ENCODE peak calls at places on chromosomes 16 and 17, in nine cellular contexts. K is GM12865, O is mucosa of descending colon, I is cardiac fibroblast, Z is lung, W is Peyer's patch, H is endothelial cell, C is gastrocnemius medialis, B is heart left ventricle. Q is an unnamed sample.
A peak's percentile ranks its signal among the peaks of the same experiment; 100 is the strongest.

GRCh38 chr17:63948521-63948920 is 16.4 kb upstream of the CD79B start:
- DNase-seq in B (no peak), O (no peak), H (no peak), K (no peak), I (no peak), W (no peak), C (no peak), Z (no peak), Q (no peak)

GRCh38 chr16:57316390-57317017 is 32.0 kb upstream of the PLLP start:
- DNase-seq in W (no peak), C (no peak), I (peak; percentile 89), B (peak; percentile 68), H (no peak), K (no peak), O (no peak), Z (no peak), Q (peak; percentile 84)

GRCh38 chr17:6753006-6753445 is 2.8 kb upstream of the XAF1 start:
- DNase-seq in C (peak; percentile 39), B (peak; percentile 81), Z (peak; percentile 41), O (peak; percentile 21), K (peak; percentile 52), I (peak; percentile 96), H (peak; percentile 61), W (no peak), Q (peak; percentile 51)

GRCh38 chr16:23423496-23424049 is 29.4 kb downstream of the COG7 start:
- DNase-seq in W (peak; percentile 59), O (peak; percentile 85), K (no peak), B (peak; percentile 77), H (no peak), I (peak; percentile 94), Z (peak; percentile 87), C (peak; percentile 67), Q (peak; percentile 93)

GRCh38 chr17:19305761-19306159 is 56.8 kb downstream of the B9D1 start:
- DNase-seq in O (no peak), Z (no peak), C (no peak), K (no peak), H (no peak), I (no peak), B (no peak), W (no peak), Q (no peak)

GRCh38 chr16:47731252-47731651 is 270.1 kb downstream of the PHKB start:
- DNase-seq in Z (no peak), O (no peak), B (no peak), H (no peak), W (no peak), C (no peak), K (no peak), I (peak; percentile 97), Q (peak; percentile 44)

GRCh38 chr17:58577696-58578095 is 63.3 kb upstream of the MTMR4 start:
- DNase-seq in C (no peak), K (peak; percentile 81), H (peak; percentile 48), Z (peak; percentile 30), O (peak; percentile 55), W (no peak), I (peak; percentile 71), B (peak; percentile 34), Q (peak; percentile 4)

GRCh38 chr17:59038734-59039133 is 67.9 kb downstream of the TRIM37 start:
- DNase-seq in I (peak; percentile 68), W (no peak), H (no peak), Z (no peak), B (no peak), O (no peak), K (peak; percentile 12), C (no peak), Q (peak; percentile 11)

GRCh38 chr17:75456417-75457046 is at the start of gene TMEM94:
- DNase-seq in B (peak; percentile 95), K (peak; percentile 98), Z (peak; percentile 95), I (peak; percentile 99), H (peak; percentile 87), O (peak; percentile 97), C (peak; percentile 97), W (peak; percentile 92), Q (peak; percentile 93)

GRCh38 chr17:11943759-11944347 is 53.4 kb downstream of the ZNF18 start:
- DNase-seq in O (no peak), K (no peak), Z (no peak), B (no peak), C (no peak), H (no peak), I (no peak), W (no peak), Q (no peak)

GRCh38 chr17:77392376-77393273 is 251.9 kb downstream of the SEC14L1 start:
- DNase-seq in K (no peak), Z (no peak), O (peak; percentile 66), C (peak; percentile 49), W (peak; percentile 84), B (peak; percentile 62), I (no peak), H (peak; percentile 35), Q (no peak)

GRCh38 chr17:44217738-44218343 is 1.6 kb downstream of the UBTF start:
- DNase-seq in O (no peak), C (no peak), I (no peak), W (no peak), B (peak; percentile 43), Z (no peak), H (no peak), K (no peak), Q (no peak)

GRCh38 chr17:4498461-4499397 is at the start of gene SPNS2:
- DNase-seq in K (peak; percentile 59), Z (no peak), O (peak; percentile 78), C (peak; percentile 39), I (peak; percentile 33), B (peak; percentile 74), H (peak; percentile 73), W (peak; percentile 85), Q (no peak)
- TF ChIP-seq CTCF in K (no peak), Z (no peak), O (no peak), C (no peak), I (no peak), B (no peak), H (no peak), W (no peak), Q (no peak)

DNA sequence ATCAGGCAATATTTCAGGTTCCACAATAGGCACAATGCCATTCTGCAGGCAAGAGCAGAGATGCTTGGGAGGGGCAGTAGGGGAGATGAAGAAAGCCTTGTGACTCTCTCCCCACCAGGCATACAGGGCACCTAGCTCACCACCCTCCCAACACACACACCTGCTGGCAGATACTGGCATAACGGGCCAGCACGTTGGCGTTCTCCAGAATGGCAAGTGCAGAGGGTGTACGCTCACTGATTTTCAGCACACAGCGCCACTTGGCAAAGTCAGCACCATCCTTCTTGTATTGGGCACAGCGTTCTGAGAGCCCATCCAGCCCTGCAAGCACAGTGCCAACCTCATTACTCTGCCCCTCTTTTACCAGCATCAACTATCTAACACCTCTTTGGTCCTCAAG is 2.2 kb downstream of the ALDOC start:
- DNase-seq in I (no peak), W (no peak), H (no peak), B (no peak), K (no peak), C (no peak), Z (no peak), O (no peak), Q (no peak)
- TF ChIP-seq CTCF in I (no peak), W (peak; percentile 17), H (no peak), B (no peak), K (peak; percentile 9), C (no peak), Z (no peak), O (no peak), Q (no peak)

DNA sequence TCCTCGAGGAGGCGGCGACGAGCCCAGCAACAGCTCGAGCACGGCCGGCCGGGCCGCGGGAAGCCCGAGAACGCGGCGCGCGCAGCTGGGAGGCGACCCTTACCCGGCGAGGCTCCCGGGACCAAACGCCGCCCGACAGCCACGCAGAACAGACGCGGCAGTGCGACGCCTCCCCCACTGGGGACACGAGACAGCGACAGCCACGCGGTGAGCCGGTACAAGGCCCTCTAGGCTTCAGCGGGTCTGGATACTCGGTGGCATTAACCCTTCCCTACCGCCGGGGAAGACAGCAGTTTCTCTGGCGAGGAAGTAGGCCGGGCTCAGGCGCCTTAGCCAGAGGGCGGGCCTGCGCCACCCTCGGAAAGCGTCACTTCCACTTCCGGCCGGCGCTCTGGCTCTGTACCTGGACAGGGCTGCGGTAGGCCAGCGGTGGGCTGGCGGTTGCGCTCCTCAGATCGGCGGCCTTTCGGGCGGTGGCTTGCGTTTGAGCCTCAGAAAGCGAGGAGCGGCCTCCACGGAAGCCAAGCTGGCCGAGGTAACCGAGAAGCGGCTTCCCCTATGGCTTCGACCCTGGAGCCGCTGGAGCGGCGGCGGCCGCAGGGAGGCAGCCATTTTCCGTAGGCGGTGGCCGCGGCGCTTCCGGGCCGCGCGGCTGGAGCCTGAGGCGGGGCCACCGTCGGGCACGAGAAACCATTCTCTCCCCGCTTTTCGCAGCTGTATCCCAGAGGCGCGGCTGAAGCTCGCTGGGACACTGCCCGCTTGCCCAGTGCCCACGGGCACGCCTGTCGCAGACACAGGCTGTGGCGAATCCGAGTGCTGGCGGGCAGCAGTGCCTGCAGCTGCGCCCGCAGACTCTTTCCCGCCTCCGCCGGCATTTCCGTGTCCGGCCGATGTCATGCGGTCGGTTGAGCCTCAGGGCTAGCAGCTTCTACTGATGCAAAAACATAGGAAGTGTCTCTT is at the start of the genes TIGD7 and ZNF75A:
- DNase-seq in O (peak; percentile 88), W (peak; percentile 92), I (peak; percentile 91), B (peak; percentile 90), Z (peak; percentile 87), H (peak; percentile 73), K (peak; percentile 95), C (peak; percentile 78), Q (peak; percentile 62)
- TF ChIP-seq CTCF in O (peak; percentile 23), W (no peak), I (no peak), B (peak; percentile 10), Z (no peak), H (no peak), K (no peak), C (no peak), Q (no peak)

GRCh38 chr16:51132484-51132883 is 18.6 kb downstream of the SALL1 start:
- DNase-seq in K (no peak), I (no peak), C (no peak), B (no peak), H (no peak), O (no peak), W (no peak), Z (no peak), Q (no peak)

GRCh38 chr16:51133130-51133529 is 17.9 kb downstream of the SALL1 start:
- DNase-seq in I (no peak), K (no peak), Z (no peak), H (peak; percentile 27), B (no peak), O (no peak), C (no peak), W (no peak), Q (no peak)

GRCh38 chr16:51133691-51134090 is 17.4 kb downstream of the SALL1 start:
- DNase-seq in C (no peak), Z (no peak), H (no peak), W (no peak), O (no peak), B (no peak), K (no peak), I (no peak), Q (no peak)

GRCh38 chr16:51134876-51135275 is 16.2 kb downstream of the SALL1 start:
- DNase-seq in O (no peak), B (no peak), K (no peak), Z (no peak), I (no peak), H (peak; percentile 27), C (no peak), W (no peak), Q (no peak)

GRCh38 chr16:51134269-51134812 is 16.7 kb downstream of the SALL1 start:
- DNase-seq in W (no peak), Z (no peak), C (no peak), O (no peak), H (peak; percentile 47), I (no peak), K (no peak), B (no peak), Q (no peak)
- TF ChIP-seq CTCF in W (no peak), Z (no peak), C (no peak), O (no peak), H (no peak), I (no peak), K (no peak), B (no peak), Q (no peak)

GRCh38 chr16:66095676-66096075 is 270.8 kb upstream of the CDH5 start:
- DNase-seq in H (no peak), W (no peak), K (no peak), B (no peak), I (peak; percentile 1), Z (no peak), C (no peak), O (no peak), Q (no peak)
- TF ChIP-seq CTCF in H (no peak), W (no peak), K (no peak), B (no peak), I (no peak), Z (no peak), C (no peak), O (no peak), Q (peak; percentile 12)